ENCODE peak calls at places on chromosomes 12 and 14, in six cellular contexts. One of them, this sample, is unnamed.

GRCh38 chr12:52371716-52372115 is 4.4 kb upstream of the KRT85 start:
- DNase-seq in mesenchymal stem cell: no peak
- DNase-seq in H1: no peak
- DNase-seq in neuronal stem cell: no peak
- DNase-seq in IMR-90: no peak
- DNase-seq in H9: no peak
- DNase-seq in this sample: no peak

GRCh38 chr14:103879570-103880333 is 32.4 kb upstream of the PPP1R13B start:
- DNase-seq in mesenchymal stem cell: no peak
- DNase-seq in H1: peak
- DNase-seq in neuronal stem cell: no peak
- DNase-seq in IMR-90: no peak
- DNase-seq in H9: peak
- DNase-seq in this sample: peak

GRCh38 chr14:60642270-60642789 is 6.9 kb downstream of the SIX1 start:
- DNase-seq in mesenchymal stem cell: no peak
- DNase-seq in H1: peak
- DNase-seq in neuronal stem cell: peak
- DNase-seq in IMR-90: no peak
- DNase-seq in H9: peak
- DNase-seq in this sample: peak

GRCh38 chr14:71166434-71166833 is 259.2 kb downstream of the PCNX1 start:
- DNase-seq in mesenchymal stem cell: no peak
- DNase-seq in H1: no peak
- DNase-seq in neuronal stem cell: no peak
- DNase-seq in IMR-90: peak
- DNase-seq in H9: no peak
- DNase-seq in this sample: no peak

GRCh38 chr12:105331805-105332251 is 1.3 kb downstream of the C12orf75 start:
- DNase-seq in mesenchymal stem cell: no peak
- DNase-seq in H1: no peak
- DNase-seq in neuronal stem cell: no peak
- DNase-seq in IMR-90: no peak
- DNase-seq in H9: peak
- DNase-seq in this sample: peak

GRCh38 chr12:52566847-52567291 is 6.8 kb downstream of the KRT74 start:
- DNase-seq in mesenchymal stem cell: no peak
- DNase-seq in H1: no peak
- DNase-seq in neuronal stem cell: no peak
- DNase-seq in IMR-90: no peak
- DNase-seq in H9: no peak
- DNase-seq in this sample: peak

GRCh38 chr12:56079729-56080555 is at the start of gene ERBB3:
- DNase-seq in mesenchymal stem cell: peak
- DNase-seq in H1: peak
- DNase-seq in neuronal stem cell: peak
- DNase-seq in IMR-90: peak
- DNase-seq in H9: peak
- DNase-seq in this sample: peak

GRCh38 chr12:57242691-57243454 is 8.1 kb downstream of the STAC3 start:
- DNase-seq in mesenchymal stem cell: peak
- DNase-seq in H1: peak
- DNase-seq in neuronal stem cell: peak
- DNase-seq in IMR-90: peak
- DNase-seq in H9: peak
- DNase-seq in this sample: peak

GRCh38 chr12:65779091-65779642 is 45.1 kb upstream of the HMGA2 start:
- DNase-seq in mesenchymal stem cell: peak
- DNase-seq in H1: no peak
- DNase-seq in neuronal stem cell: peak
- DNase-seq in IMR-90: peak
- DNase-seq in H9: no peak
- DNase-seq in this sample: peak

GRCh38 chr14:86790408-86791364 is 1202.3 kb downstream of the GALC start:
- DNase-seq in mesenchymal stem cell: no peak
- DNase-seq in H1: no peak
- DNase-seq in neuronal stem cell: no peak
- DNase-seq in IMR-90: no peak
- DNase-seq in H9: no peak
- DNase-seq in this sample: peak

GRCh38 chr12:75634244-75635222 is 123.1 kb upstream of the KRR1 start:
- DNase-seq in mesenchymal stem cell: peak
- DNase-seq in H1: no peak
- DNase-seq in neuronal stem cell: no peak
- DNase-seq in IMR-90: no peak
- DNase-seq in H9: no peak
- DNase-seq in this sample: no peak

GRCh38 chr14:58298477-58298879 is at the start of gene ARID4A:
- DNase-seq in mesenchymal stem cell: no peak
- DNase-seq in H1: peak
- DNase-seq in neuronal stem cell: no peak
- DNase-seq in IMR-90: no peak
- DNase-seq in H9: no peak
- DNase-seq in this sample: no peak

DNA sequence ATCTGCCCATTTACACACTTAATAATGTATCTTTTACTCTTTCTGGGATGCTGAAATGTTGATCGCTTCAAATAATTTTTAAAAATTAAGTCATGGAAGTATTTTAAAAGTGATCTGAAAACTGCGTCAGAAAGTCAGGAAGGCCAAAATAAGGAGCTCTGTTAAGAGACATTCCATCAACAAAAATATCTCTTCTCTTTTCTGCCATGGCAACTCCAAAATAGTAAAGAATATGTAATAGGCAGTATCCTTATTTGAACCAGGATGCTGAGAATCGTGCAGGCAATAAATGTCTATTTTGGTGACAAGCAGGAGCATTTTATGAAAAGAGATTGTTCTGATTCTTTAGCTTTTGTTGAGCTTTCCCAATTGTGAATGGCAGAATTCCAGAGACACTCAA is 81.8 kb upstream of the PPP1R12A start:
- DNase-seq in mesenchymal stem cell: no peak
- DNase-seq in H1: no peak
- DNase-seq in neuronal stem cell: no peak
- DNase-seq in IMR-90: no peak
- DNase-seq in H9: no peak
- DNase-seq in this sample: no peak
- H2BK15ac ChIP-seq in mesenchymal stem cell: no peak
- H2BK15ac ChIP-seq in H1: no peak
- H2BK15ac ChIP-seq in neuronal stem cell: no peak
- H2BK15ac ChIP-seq in IMR-90: no peak
- H2BK15ac ChIP-seq in H9: no peak
- H2BK15ac ChIP-seq in this sample: no peak

GRCh38 chr12:131672941-131673330 is 38.0 kb upstream of the SFSWAP start:
- DNase-seq in mesenchymal stem cell: no peak
- DNase-seq in H1: no peak
- DNase-seq in neuronal stem cell: no peak
- DNase-seq in IMR-90: no peak
- DNase-seq in H9: no peak
- DNase-seq in this sample: no peak

GRCh38 chr12:131671871-131672270 is 39.0 kb upstream of the SFSWAP start:
- DNase-seq in mesenchymal stem cell: no peak
- DNase-seq in H1: no peak
- DNase-seq in neuronal stem cell: no peak
- DNase-seq in IMR-90: no peak
- DNase-seq in H9: peak
- DNase-seq in this sample: no peak

GRCh38 chr12:131673519-131674265 is 37.2 kb upstream of the SFSWAP start:
- DNase-seq in mesenchymal stem cell: no peak
- DNase-seq in H1: no peak
- DNase-seq in neuronal stem cell: no peak
- DNase-seq in IMR-90: peak
- DNase-seq in H9: no peak
- DNase-seq in this sample: no peak

GRCh38 chr12:131671276-131671675 is 39.6 kb upstream of the SFSWAP start:
- DNase-seq in mesenchymal stem cell: no peak
- DNase-seq in H1: no peak
- DNase-seq in neuronal stem cell: no peak
- DNase-seq in IMR-90: no peak
- DNase-seq in H9: peak
- DNase-seq in this sample: no peak

DNA sequence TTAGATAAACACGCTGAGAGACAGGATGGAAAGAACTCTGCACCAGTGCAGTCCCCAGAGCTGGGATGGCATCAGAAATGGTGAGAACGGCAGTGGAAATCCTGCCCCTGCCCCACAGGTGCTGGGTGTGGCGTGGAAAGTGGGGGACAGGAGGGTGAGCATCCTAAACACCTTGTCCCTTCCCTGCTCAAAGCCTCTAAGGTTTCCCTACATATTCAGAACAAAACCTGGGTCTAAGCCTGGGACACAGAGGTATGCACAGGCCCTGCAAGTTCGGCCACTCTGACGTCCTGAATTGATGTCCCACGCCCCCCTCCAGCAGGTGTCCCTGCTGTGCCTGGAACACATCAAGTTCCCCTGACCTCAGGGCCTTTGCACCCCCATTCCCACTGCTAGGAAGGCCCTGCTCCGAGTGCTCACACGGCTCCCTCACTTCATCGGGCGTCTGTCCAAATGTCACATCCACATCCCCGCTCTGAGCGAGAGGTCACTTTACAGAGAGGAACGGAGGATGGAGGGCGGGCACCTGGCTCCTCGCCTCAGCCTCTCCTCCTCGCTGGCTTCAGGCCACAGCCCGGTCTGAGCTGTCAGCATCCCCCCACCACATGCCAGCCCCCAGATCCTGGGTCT is 38.5 kb upstream of the SFSWAP start:
- DNase-seq in mesenchymal stem cell: no peak
- DNase-seq in H1: no peak
- DNase-seq in neuronal stem cell: no peak
- DNase-seq in IMR-90: no peak
- DNase-seq in H9: no peak
- DNase-seq in this sample: no peak
- H3K27ac ChIP-seq in mesenchymal stem cell: no peak
- H3K27ac ChIP-seq in H1: no peak
- H3K27ac ChIP-seq in neuronal stem cell: no peak
- H3K27ac ChIP-seq in IMR-90: no peak
- H3K27ac ChIP-seq in H9: no peak
- H3K27ac ChIP-seq in this sample: no peak

DNA sequence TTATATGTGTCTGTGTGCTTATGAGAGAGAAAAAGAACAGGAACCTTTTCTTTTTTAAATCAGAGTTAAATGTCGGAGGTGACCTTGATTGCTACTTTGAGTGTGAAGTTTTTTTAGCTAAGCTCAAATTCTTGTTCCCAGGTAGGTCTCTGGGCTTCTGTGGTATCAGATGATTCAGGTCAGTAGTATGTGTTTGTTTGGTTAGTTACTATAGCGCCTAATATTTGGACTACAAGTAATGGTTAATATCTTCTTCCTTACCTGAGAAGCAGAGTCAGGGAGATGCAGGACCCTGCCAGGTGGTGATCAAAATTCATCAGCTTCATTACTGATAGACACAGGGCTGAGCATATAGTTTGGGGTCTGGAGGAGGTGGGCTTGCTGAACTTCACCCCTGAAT is 30.8 kb downstream of the ADCK1 start:
- DNase-seq in mesenchymal stem cell: no peak
- DNase-seq in H1: no peak
- DNase-seq in neuronal stem cell: no peak
- DNase-seq in IMR-90: no peak
- DNase-seq in H9: no peak
- DNase-seq in this sample: peak
- H2BK15ac ChIP-seq in mesenchymal stem cell: no peak
- H2BK15ac ChIP-seq in H1: no peak
- H2BK15ac ChIP-seq in neuronal stem cell: no peak
- H2BK15ac ChIP-seq in IMR-90: no peak
- H2BK15ac ChIP-seq in H9: no peak
- H2BK15ac ChIP-seq in this sample: no peak

GRCh38 chr12:108640802-108641445 is 7.2 kb upstream of the SELPLG start:
- DNase-seq in mesenchymal stem cell: no peak
- DNase-seq in H1: no peak
- DNase-seq in neuronal stem cell: no peak
- DNase-seq in IMR-90: peak
- DNase-seq in H9: peak
- DNase-seq in this sample: no peak
- H3K27ac ChIP-seq in mesenchymal stem cell: no peak
- H3K27ac ChIP-seq in H1: no peak
- H3K27ac ChIP-seq in neuronal stem cell: no peak
- H3K27ac ChIP-seq in IMR-90: no peak
- H3K27ac ChIP-seq in H9: no peak
- H3K27ac ChIP-seq in this sample: no peak

DNA sequence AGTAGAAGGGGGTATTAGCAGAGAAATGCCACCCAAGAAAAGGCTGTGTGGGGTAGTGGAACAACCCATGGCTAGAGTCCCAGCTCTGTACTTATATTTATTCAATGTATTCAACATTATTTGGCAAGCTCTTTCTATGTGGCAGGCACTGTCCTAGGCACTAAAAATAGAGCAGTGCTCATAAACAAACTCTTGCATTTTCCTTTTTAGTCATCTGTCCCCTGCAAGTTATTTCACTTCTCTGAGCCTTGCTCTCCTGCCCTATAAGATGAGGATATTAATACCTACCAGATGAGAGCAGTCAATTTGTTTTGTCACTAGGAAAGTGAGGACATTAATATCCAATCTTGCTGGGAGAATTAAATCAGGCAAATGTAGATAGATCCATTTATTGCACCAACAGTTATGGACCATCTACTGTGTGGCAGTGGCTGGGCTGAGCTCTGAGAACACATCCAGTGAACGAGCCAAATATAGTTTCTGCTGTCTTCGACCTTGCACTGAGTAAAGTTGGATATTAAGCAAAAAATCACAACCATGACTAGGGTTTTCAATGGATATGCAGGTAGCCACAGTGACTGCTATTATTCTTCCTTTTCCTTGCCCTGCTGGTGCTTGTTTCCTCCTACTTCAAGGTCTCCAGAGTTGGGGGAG is 314.3 kb upstream of the TBX3 start:
- DNase-seq in mesenchymal stem cell: no peak
- DNase-seq in H1: no peak
- DNase-seq in neuronal stem cell: no peak
- DNase-seq in IMR-90: no peak
- DNase-seq in H9: no peak
- DNase-seq in this sample: no peak
- H2BK15ac ChIP-seq in mesenchymal stem cell: no peak
- H2BK15ac ChIP-seq in H1: no peak
- H2BK15ac ChIP-seq in neuronal stem cell: no peak
- H2BK15ac ChIP-seq in IMR-90: no peak
- H2BK15ac ChIP-seq in H9: no peak
- H2BK15ac ChIP-seq in this sample: peak

GRCh38 chr12:98740751-98741150 is 95.7 kb downstream of the APAF1 start:
- DNase-seq in mesenchymal stem cell: no peak
- DNase-seq in H1: no peak
- DNase-seq in neuronal stem cell: no peak
- DNase-seq in IMR-90: no peak
- DNase-seq in H9: no peak
- DNase-seq in this sample: no peak
- H3K27ac ChIP-seq in mesenchymal stem cell: no peak
- H3K27ac ChIP-seq in H1: no peak
- H3K27ac ChIP-seq in neuronal stem cell: no peak
- H3K27ac ChIP-seq in IMR-90: no peak
- H3K27ac ChIP-seq in H9: no peak
- H3K27ac ChIP-seq in this sample: no peak